ENCODE peak calls at places on chromosomes 3 and 15, in seven cellular contexts. One of them, this sample, is unnamed. For H3K4me1, the result is how much of the 10 kb centered on the place peaks cover.

GRCh38 chr15:60520825-60521368 is 42.0 kb upstream of the ICE2 start:
- DNase-seq in HCT116: peak
- DNase-seq in K562: peak
- DNase-seq in GM12878: no peak
- DNase-seq in SK-N-SH: peak
- DNase-seq in HepG2: peak
- DNase-seq in H1: peak
- DNase-seq in this sample: peak

GRCh38 chr15:89114974-89115373 is 26.7 kb downstream of the ABHD2 start:
- DNase-seq in HCT116: no peak
- DNase-seq in K562: no peak
- DNase-seq in GM12878: no peak
- DNase-seq in SK-N-SH: peak
- DNase-seq in HepG2: no peak
- DNase-seq in H1: no peak
- DNase-seq in this sample: peak

GRCh38 chr15:101206173-101206572 is 45.7 kb downstream of the CHSY1 start:
- DNase-seq in HCT116: no peak
- DNase-seq in K562: no peak
- DNase-seq in GM12878: no peak
- DNase-seq in SK-N-SH: no peak
- DNase-seq in HepG2: no peak
- DNase-seq in H1: no peak
- DNase-seq in this sample: no peak

GRCh38 chr15:85312486-85312885 is 67.9 kb upstream of the AKAP13 start:
- DNase-seq in HCT116: no peak
- DNase-seq in K562: no peak
- DNase-seq in GM12878: peak
- DNase-seq in SK-N-SH: no peak
- DNase-seq in HepG2: peak
- DNase-seq in H1: no peak
- DNase-seq in this sample: no peak

GRCh38 chr3:54427951-54428871 is 305.9 kb downstream of the CACNA2D3 start:
- DNase-seq in HCT116: peak
- DNase-seq in K562: peak
- DNase-seq in GM12878: peak
- DNase-seq in SK-N-SH: peak
- DNase-seq in HepG2: peak
- DNase-seq in H1: peak
- DNase-seq in this sample: peak

GRCh38 chr3:25176999-25177398 is 251.1 kb upstream of the RARB start:
- DNase-seq in HCT116: no peak
- DNase-seq in K562: no peak
- DNase-seq in GM12878: no peak
- DNase-seq in SK-N-SH: no peak
- DNase-seq in HepG2: no peak
- DNase-seq in H1: no peak
- DNase-seq in this sample: no peak

GRCh38 chr3:126085276-126085675 is 1.4 kb upstream of the SLC41A3 start:
- DNase-seq in HCT116: no peak
- DNase-seq in K562: no peak
- DNase-seq in GM12878: no peak
- DNase-seq in SK-N-SH: no peak
- DNase-seq in HepG2: no peak
- DNase-seq in H1: no peak
- DNase-seq in this sample: no peak

GRCh38 chr3:123861081-123861836 is 22.9 kb downstream of the MYLK start:
- DNase-seq in HCT116: no peak
- DNase-seq in K562: no peak
- DNase-seq in GM12878: no peak
- DNase-seq in SK-N-SH: no peak
- DNase-seq in HepG2: no peak
- DNase-seq in H1: no peak
- DNase-seq in this sample: no peak

GRCh38 chr15:59292393-59292792 is 80.3 kb downstream of the MYO1E start:
- DNase-seq in HCT116: no peak
- DNase-seq in K562: no peak
- DNase-seq in GM12878: no peak
- DNase-seq in SK-N-SH: no peak
- DNase-seq in HepG2: peak
- DNase-seq in H1: no peak
- DNase-seq in this sample: peak

GRCh38 chr3:8900065-8900464 is 63.2 kb downstream of the RAD18 start:
- DNase-seq in HCT116: no peak
- DNase-seq in K562: no peak
- DNase-seq in GM12878: no peak
- DNase-seq in SK-N-SH: no peak
- DNase-seq in HepG2: no peak
- DNase-seq in H1: no peak
- DNase-seq in this sample: no peak

GRCh38 chr3:129820587-129820986 is 72.9 kb downstream of the TMCC1 start:
- DNase-seq in HCT116: no peak
- DNase-seq in K562: peak
- DNase-seq in GM12878: no peak
- DNase-seq in SK-N-SH: no peak
- DNase-seq in HepG2: no peak
- DNase-seq in H1: no peak
- DNase-seq in this sample: peak

GRCh38 chr15:51341366-51342248 is at the start of gene GLDN:
- DNase-seq in HCT116: no peak
- DNase-seq in K562: no peak
- DNase-seq in GM12878: no peak
- DNase-seq in SK-N-SH: peak
- DNase-seq in HepG2: no peak
- DNase-seq in H1: peak
- DNase-seq in this sample: no peak

GRCh38 chr3:108006077-108006675 is 84.7 kb downstream of the CD47 start:
- DNase-seq in HCT116: no peak
- DNase-seq in K562: peak
- DNase-seq in GM12878: no peak
- DNase-seq in SK-N-SH: peak
- DNase-seq in HepG2: peak
- DNase-seq in H1: no peak
- DNase-seq in this sample: peak

GRCh38 chr15:80404057-80404718 is at the start of gene ARNT2:
- DNase-seq in HCT116: no peak
- DNase-seq in K562: no peak
- DNase-seq in GM12878: no peak
- DNase-seq in SK-N-SH: peak
- DNase-seq in HepG2: no peak
- DNase-seq in H1: peak
- DNase-seq in this sample: no peak

GRCh38 chr3:152235709-152236298 is 32.9 kb upstream of the MBNL1 start:
- DNase-seq in HCT116: peak
- DNase-seq in K562: peak
- DNase-seq in GM12878: no peak
- DNase-seq in SK-N-SH: no peak
- DNase-seq in HepG2: peak
- DNase-seq in H1: no peak
- DNase-seq in this sample: peak
- H3K4me1 ChIP-seq in HCT116: under half
- H3K4me1 ChIP-seq in K562: under half
- H3K4me1 ChIP-seq in GM12878: under half
- H3K4me1 ChIP-seq in SK-N-SH: under half
- H3K4me1 ChIP-seq in HepG2: under half
- H3K4me1 ChIP-seq in H1: under half
- H3K4me1 ChIP-seq in this sample: under half

GRCh38 chr15:66945842-66946241 is 119.6 kb upstream of the SMAD3 start:
- DNase-seq in HCT116: no peak
- DNase-seq in K562: no peak
- DNase-seq in GM12878: no peak
- DNase-seq in SK-N-SH: no peak
- DNase-seq in HepG2: no peak
- DNase-seq in H1: no peak
- DNase-seq in this sample: no peak
- H2AFZ ChIP-seq in HCT116: no peak
- H2AFZ ChIP-seq in K562: no peak
- H2AFZ ChIP-seq in GM12878: no peak
- H2AFZ ChIP-seq in SK-N-SH: no peak
- H2AFZ ChIP-seq in HepG2: no peak
- H2AFZ ChIP-seq in H1: no peak
- H2AFZ ChIP-seq in this sample: no peak

GRCh38 chr15:69181419-69181818 is 21.0 kb downstream of the GLCE start:
- DNase-seq in HCT116: no peak
- DNase-seq in K562: no peak
- DNase-seq in GM12878: no peak
- DNase-seq in SK-N-SH: peak
- DNase-seq in HepG2: no peak
- DNase-seq in H1: no peak
- DNase-seq in this sample: no peak
- TF ChIP-seq MAX in HCT116: no peak
- TF ChIP-seq MAX in K562: no peak
- TF ChIP-seq MAX in GM12878: no peak
- TF ChIP-seq MAX in SK-N-SH: no peak
- TF ChIP-seq MAX in HepG2: no peak
- TF ChIP-seq MAX in H1: no peak
- TF ChIP-seq MAX in this sample: no peak

DNA sequence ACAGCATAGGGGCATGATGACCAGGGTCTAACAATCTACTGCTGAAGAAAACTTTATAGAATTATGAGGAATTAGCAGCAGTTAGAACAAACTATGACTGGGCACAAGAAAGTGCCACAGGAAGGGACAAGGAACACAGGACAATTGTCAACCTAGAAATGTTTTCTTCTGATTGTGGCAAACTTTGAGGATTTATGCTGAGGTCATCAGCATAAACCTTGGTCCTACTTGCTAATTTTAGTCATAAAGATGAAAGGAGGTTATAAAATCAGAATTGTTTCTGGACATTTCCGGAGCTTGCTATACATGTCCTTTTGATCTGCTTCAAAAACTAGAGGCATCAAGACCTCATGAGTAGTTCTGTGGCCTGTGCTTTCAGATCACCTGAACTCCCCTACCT is 446.6 kb upstream of the THBS1 start:
- DNase-seq in HCT116: no peak
- DNase-seq in K562: no peak
- DNase-seq in GM12878: no peak
- DNase-seq in SK-N-SH: no peak
- DNase-seq in HepG2: no peak
- DNase-seq in H1: no peak
- DNase-seq in this sample: no peak
- H3K4me1 ChIP-seq in HCT116: under half
- H3K4me1 ChIP-seq in K562: under half
- H3K4me1 ChIP-seq in GM12878: under half
- H3K4me1 ChIP-seq in SK-N-SH: under half
- H3K4me1 ChIP-seq in HepG2: under half
- H3K4me1 ChIP-seq in H1: under half
- H3K4me1 ChIP-seq in this sample: half or more

GRCh38 chr3:64224826-64225606 is at the start of gene PRICKLE2:
- DNase-seq in HCT116: no peak
- DNase-seq in K562: no peak
- DNase-seq in GM12878: peak
- DNase-seq in SK-N-SH: no peak
- DNase-seq in HepG2: no peak
- DNase-seq in H1: no peak
- DNase-seq in this sample: peak
- H2AFZ ChIP-seq in HCT116: no peak
- H2AFZ ChIP-seq in K562: no peak
- H2AFZ ChIP-seq in GM12878: peak
- H2AFZ ChIP-seq in SK-N-SH: peak
- H2AFZ ChIP-seq in HepG2: no peak
- H2AFZ ChIP-seq in H1: no peak
- H2AFZ ChIP-seq in this sample: peak

GRCh38 chr15:65067645-65068416 is at the start of gene RASL12:
- DNase-seq in HCT116: no peak
- DNase-seq in K562: no peak
- DNase-seq in GM12878: no peak
- DNase-seq in SK-N-SH: peak
- DNase-seq in HepG2: no peak
- DNase-seq in H1: peak
- DNase-seq in this sample: no peak
- TF ChIP-seq MAX in HCT116: no peak
- TF ChIP-seq MAX in K562: no peak
- TF ChIP-seq MAX in GM12878: no peak
- TF ChIP-seq MAX in SK-N-SH: no peak
- TF ChIP-seq MAX in HepG2: no peak
- TF ChIP-seq MAX in H1: peak
- TF ChIP-seq MAX in this sample: no peak

This sample was measured in endothelial cell of umbilical vein.